ENCODE peak calls at places on chromosomes 12 and 14, in six cellular contexts. One of them, this sample, is unnamed.

GRCh38 chr12:104641862-104642261 is 185.1 kb downstream of the CHST11 start:
- DNase-seq in IMR-90: no peak
- DNase-seq in H1: no peak
- DNase-seq in HCT116: no peak
- DNase-seq in HepG2: no peak
- DNase-seq in GM12878: peak; percentile 79
- DNase-seq in this sample: no peak

GRCh38 chr14:93245764-93246420 is 38.8 kb downstream of the UBR7 start:
- DNase-seq in IMR-90: peak; percentile 34
- DNase-seq in H1: no peak
- DNase-seq in HCT116: no peak
- DNase-seq in HepG2: no peak
- DNase-seq in GM12878: no peak
- DNase-seq in this sample: no peak

GRCh38 chr12:69916541-69917270 is 91.7 kb downstream of the MYRFL start:
- DNase-seq in IMR-90: no peak
- DNase-seq in H1: no peak
- DNase-seq in HCT116: no peak
- DNase-seq in HepG2: no peak
- DNase-seq in GM12878: no peak
- DNase-seq in this sample: no peak

GRCh38 chr14:68968721-68969120 is 10.4 kb downstream of the ACTN1 start:
- DNase-seq in IMR-90: no peak
- DNase-seq in H1: no peak
- DNase-seq in HCT116: no peak
- DNase-seq in HepG2: no peak
- DNase-seq in GM12878: no peak
- DNase-seq in this sample: no peak

GRCh38 chr12:57627504-57628279 is 5.3 kb downstream of the B4GALNT1 start:
- DNase-seq in IMR-90: no peak
- DNase-seq in H1: peak; percentile 73
- DNase-seq in HCT116: no peak
- DNase-seq in HepG2: no peak
- DNase-seq in GM12878: no peak
- DNase-seq in this sample: no peak

GRCh38 chr12:80684077-80684495 is 23.3 kb upstream of the MYF6 start:
- DNase-seq in IMR-90: no peak
- DNase-seq in H1: no peak
- DNase-seq in HCT116: no peak
- DNase-seq in HepG2: no peak
- DNase-seq in GM12878: no peak
- DNase-seq in this sample: no peak

GRCh38 chr14:93997933-93998870 is 1.1 kb downstream of the CCDC197 start:
- DNase-seq in IMR-90: no peak
- DNase-seq in H1: no peak
- DNase-seq in HCT116: no peak
- DNase-seq in HepG2: no peak
- DNase-seq in GM12878: no peak
- DNase-seq in this sample: no peak

GRCh38 chr14:51609987-51610283 is 41.8 kb upstream of the FRMD6 start:
- DNase-seq in IMR-90: peak; percentile 59
- DNase-seq in H1: no peak
- DNase-seq in HCT116: no peak
- DNase-seq in HepG2: no peak
- DNase-seq in GM12878: no peak
- DNase-seq in this sample: no peak

GRCh38 chr12:104546575-104546974 is 89.8 kb downstream of the CHST11 start:
- DNase-seq in IMR-90: no peak
- DNase-seq in H1: no peak
- DNase-seq in HCT116: no peak
- DNase-seq in HepG2: no peak
- DNase-seq in GM12878: no peak
- DNase-seq in this sample: peak; percentile 13

GRCh38 chr14:99744199-99744872 is 48.9 kb upstream of the EML1 start:
- DNase-seq in IMR-90: peak; percentile 67
- DNase-seq in H1: no peak
- DNase-seq in HCT116: no peak
- DNase-seq in HepG2: no peak
- DNase-seq in GM12878: no peak
- DNase-seq in this sample: no peak

GRCh38 chr12:6818246-6819006 is 3.2 kb upstream of the GPR162 start:
- DNase-seq in IMR-90: no peak
- DNase-seq in H1: peak; percentile 77
- DNase-seq in HCT116: no peak
- DNase-seq in HepG2: no peak
- DNase-seq in GM12878: no peak
- DNase-seq in this sample: no peak

GRCh38 chr12:65606008-65606766 is 218.1 kb upstream of the HMGA2 start:
- DNase-seq in IMR-90: no peak
- DNase-seq in H1: no peak
- DNase-seq in HCT116: no peak
- DNase-seq in HepG2: no peak
- DNase-seq in GM12878: no peak
- DNase-seq in this sample: no peak

GRCh38 chr14:54251356-54251755 is 145.5 kb upstream of the CDKN3 start:
- DNase-seq in IMR-90: no peak
- DNase-seq in H1: no peak
- DNase-seq in HCT116: no peak
- DNase-seq in HepG2: no peak
- DNase-seq in GM12878: no peak
- DNase-seq in this sample: no peak

GRCh38 chr14:30896435-30896834 is 22.1 kb downstream of the COCH start:
- DNase-seq in IMR-90: no peak
- DNase-seq in H1: no peak
- DNase-seq in HCT116: no peak
- DNase-seq in HepG2: no peak
- DNase-seq in GM12878: no peak
- DNase-seq in this sample: no peak

GRCh38 chr12:13258212-13258611 is 61.7 kb downstream of the EMP1 start:
- DNase-seq in IMR-90: no peak
- DNase-seq in H1: no peak
- DNase-seq in HCT116: no peak
- DNase-seq in HepG2: no peak
- DNase-seq in GM12878: no peak
- DNase-seq in this sample: peak; percentile 32

GRCh38 chr14:74852922-74853530 is 22.9 kb downstream of the PROX2 start:
- DNase-seq in IMR-90: peak; percentile 84
- DNase-seq in H1: no peak
- DNase-seq in HCT116: no peak
- DNase-seq in HepG2: no peak
- DNase-seq in GM12878: no peak
- DNase-seq in this sample: no peak

GRCh38 chr12:63862187-63863107 is 17.9 kb downstream of the SRGAP1 start:
- DNase-seq in IMR-90: no peak
- DNase-seq in H1: no peak
- DNase-seq in HCT116: peak; percentile 54
- DNase-seq in HepG2: peak; percentile 83
- DNase-seq in GM12878: no peak
- DNase-seq in this sample: peak; percentile 19

GRCh38 chr14:104550849-104551728 is 28.5 kb upstream of the C14orf180 start:
- DNase-seq in IMR-90: no peak
- DNase-seq in H1: no peak
- DNase-seq in HCT116: no peak
- DNase-seq in HepG2: no peak
- DNase-seq in GM12878: no peak
- DNase-seq in this sample: no peak

GRCh38 chr12:14905269-14906004 is 19.8 kb upstream of the MGP start:
- DNase-seq in IMR-90: no peak
- DNase-seq in H1: no peak
- DNase-seq in HCT116: no peak
- DNase-seq in HepG2: no peak
- DNase-seq in GM12878: no peak
- DNase-seq in this sample: peak; percentile 99

GRCh38 chr12:131795064-131795463 is 33.1 kb upstream of the MMP17 start:
- DNase-seq in IMR-90: no peak
- DNase-seq in H1: no peak
- DNase-seq in HCT116: no peak
- DNase-seq in HepG2: no peak
- DNase-seq in GM12878: no peak
- DNase-seq in this sample: no peak

GRCh38 chr14:58977366-58977765 is 211.1 kb upstream of the DAAM1 start:
- DNase-seq in IMR-90: peak; percentile 74
- DNase-seq in H1: no peak
- DNase-seq in HCT116: no peak
- DNase-seq in HepG2: no peak
- DNase-seq in GM12878: no peak
- DNase-seq in this sample: no peak

GRCh38 chr12:113676547-113676946 is 204.9 kb upstream of the LHX5 start:
- DNase-seq in IMR-90: no peak
- DNase-seq in H1: no peak
- DNase-seq in HCT116: no peak
- DNase-seq in HepG2: no peak
- DNase-seq in GM12878: no peak
- DNase-seq in this sample: no peak

GRCh38 chr12:98372340-98373018 is 142.9 kb upstream of the TMPO start:
- DNase-seq in IMR-90: no peak
- DNase-seq in H1: no peak
- DNase-seq in HCT116: no peak
- DNase-seq in HepG2: no peak
- DNase-seq in GM12878: no peak
- DNase-seq in this sample: no peak

GRCh38 chr12:98371419-98371818 is 144.0 kb upstream of the TMPO start:
- DNase-seq in IMR-90: no peak
- DNase-seq in H1: no peak
- DNase-seq in HCT116: no peak
- DNase-seq in HepG2: no peak
- DNase-seq in GM12878: no peak
- DNase-seq in this sample: peak; percentile 37

GRCh38 chr12:98373019-98373554 is 142.3 kb upstream of the TMPO start:
- DNase-seq in IMR-90: peak; percentile 51
- DNase-seq in H1: no peak
- DNase-seq in HCT116: peak; percentile 39
- DNase-seq in HepG2: peak; percentile 30
- DNase-seq in GM12878: no peak
- DNase-seq in this sample: peak; percentile 61

GRCh38 chr12:98370976-98371375 is 144.4 kb upstream of the TMPO start:
- DNase-seq in IMR-90: no peak
- DNase-seq in H1: no peak
- DNase-seq in HCT116: no peak
- DNase-seq in HepG2: no peak
- DNase-seq in GM12878: no peak
- DNase-seq in this sample: no peak

DNA sequence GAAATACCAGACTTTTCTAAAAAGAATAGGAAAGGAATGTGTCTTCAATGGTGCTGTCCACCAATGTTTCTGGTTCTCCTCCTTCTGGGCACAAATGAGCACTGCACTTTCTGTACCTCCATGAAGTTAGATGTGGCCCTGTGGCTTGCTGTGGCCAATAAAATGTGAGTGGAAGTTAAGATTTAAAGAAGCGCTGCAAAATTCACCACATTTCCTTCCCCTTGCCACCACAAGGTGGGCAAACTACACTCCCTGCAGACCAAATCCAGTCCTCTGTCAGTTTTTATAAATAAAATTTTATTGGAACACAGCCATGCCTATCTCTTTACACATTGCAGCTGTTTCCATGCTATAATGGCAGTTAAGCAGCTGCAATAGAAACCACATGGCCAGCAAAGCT is 141.4 kb upstream of the TMPO start:
- DNase-seq in IMR-90: no peak
- DNase-seq in H1: no peak
- DNase-seq in HCT116: no peak
- DNase-seq in HepG2: no peak
- DNase-seq in GM12878: no peak
- DNase-seq in this sample: no peak
- H2AFZ ChIP-seq in IMR-90: no peak overlapping the region
- H2AFZ ChIP-seq in H1: no peak overlapping the region
- H2AFZ ChIP-seq in HCT116: no peak overlapping the region
- H2AFZ ChIP-seq in HepG2: no peak overlapping the region
- H2AFZ ChIP-seq in GM12878: no peak overlapping the region
- H2AFZ ChIP-seq in this sample: no peak overlapping the region

DNA sequence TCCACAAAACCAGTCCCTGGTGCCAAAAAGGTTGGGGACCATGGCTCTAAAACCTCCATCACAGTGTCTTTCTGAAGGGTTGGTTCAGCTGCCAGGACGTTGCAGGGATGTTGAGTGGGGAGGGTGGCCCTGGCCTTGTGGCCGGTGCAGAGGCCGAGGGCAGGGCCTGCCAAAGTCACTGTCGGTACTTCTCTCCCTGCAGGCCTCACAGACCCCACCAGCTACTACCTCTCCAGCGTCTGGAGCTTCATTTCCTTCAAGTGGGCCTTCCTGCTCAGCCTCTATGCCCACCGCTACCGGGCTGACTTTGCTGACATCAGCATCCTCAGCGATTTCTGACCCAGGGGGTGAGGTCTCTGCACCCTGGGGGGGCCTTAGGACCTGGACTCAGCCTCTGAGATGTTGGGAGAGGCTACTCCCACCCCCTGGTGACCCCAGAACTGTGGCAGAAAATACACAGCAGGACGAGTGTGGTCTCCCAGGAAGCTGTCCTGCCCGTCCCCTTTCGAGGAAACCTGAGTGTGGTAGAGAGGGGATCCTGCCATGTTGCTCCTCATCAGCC is 7.0 kb downstream of the SLC48A1 start:
- DNase-seq in IMR-90: no peak
- DNase-seq in H1: no peak
- DNase-seq in HCT116: no peak
- DNase-seq in HepG2: no peak
- DNase-seq in GM12878: no peak
- DNase-seq in this sample: no peak
- TF ChIP-seq POLR2A in IMR-90: no peak
- TF ChIP-seq POLR2A in H1: no peak
- TF ChIP-seq POLR2A in HCT116: no peak
- TF ChIP-seq POLR2A in HepG2: no peak
- TF ChIP-seq POLR2A in GM12878: peak; percentile 29
- TF ChIP-seq POLR2A in this sample: peak; percentile 65

GRCh38 chr14:71165121-71165574 is 257.9 kb downstream of the PCNX1 start:
- DNase-seq in IMR-90: peak; percentile 6
- DNase-seq in H1: no peak
- DNase-seq in HCT116: no peak
- DNase-seq in HepG2: no peak
- DNase-seq in GM12878: no peak
- DNase-seq in this sample: no peak

GRCh38 chr14:71163842-71164500 is 256.7 kb downstream of the PCNX1 start:
- DNase-seq in IMR-90: no peak
- DNase-seq in H1: no peak
- DNase-seq in HCT116: no peak
- DNase-seq in HepG2: no peak
- DNase-seq in GM12878: no peak
- DNase-seq in this sample: no peak

GRCh38 chr14:71165650-71166049 is 258.4 kb downstream of the PCNX1 start:
- DNase-seq in IMR-90: no peak
- DNase-seq in H1: no peak
- DNase-seq in HCT116: no peak
- DNase-seq in HepG2: no peak
- DNase-seq in GM12878: no peak
- DNase-seq in this sample: no peak

GRCh38 chr14:71168564-71168963 is 261.3 kb downstream of the PCNX1 start:
- DNase-seq in IMR-90: no peak
- DNase-seq in H1: no peak
- DNase-seq in HCT116: no peak
- DNase-seq in HepG2: no peak
- DNase-seq in GM12878: no peak
- DNase-seq in this sample: no peak

GRCh38 chr14:71166434-71166833 is 259.2 kb downstream of the PCNX1 start:
- DNase-seq in IMR-90: peak; percentile 85
- DNase-seq in H1: no peak
- DNase-seq in HCT116: peak; percentile 8
- DNase-seq in HepG2: peak; percentile 57
- DNase-seq in GM12878: no peak
- DNase-seq in this sample: peak; percentile 64
- H2AFZ ChIP-seq in IMR-90: no peak overlapping the region
- H2AFZ ChIP-seq in H1: no peak overlapping the region
- H2AFZ ChIP-seq in HCT116: no peak overlapping the region
- H2AFZ ChIP-seq in HepG2: no peak overlapping the region
- H2AFZ ChIP-seq in GM12878: no peak overlapping the region
- H2AFZ ChIP-seq in this sample: no peak overlapping the region

GRCh38 chr12:121337416-121337815 is 14.8 kb downstream of the ANAPC5 start:
- DNase-seq in IMR-90: no peak
- DNase-seq in H1: no peak
- DNase-seq in HCT116: no peak
- DNase-seq in HepG2: no peak
- DNase-seq in GM12878: no peak
- DNase-seq in this sample: no peak
- TF ChIP-seq POLR2A in IMR-90: no peak
- TF ChIP-seq POLR2A in H1: no peak
- TF ChIP-seq POLR2A in HCT116: no peak
- TF ChIP-seq POLR2A in HepG2: no peak
- TF ChIP-seq POLR2A in GM12878: peak; percentile 25
- TF ChIP-seq POLR2A in this sample: no peak